ENCODE peak calls at places on chromosomes 3 and 15, in nine cellular contexts. T is epithelial cell of proximal tubule, U is cardiac muscle cell, I is lower lobe of right lung, E is hippocampal formation, F is NCI-H510A treated with DMSO at 0.1 percent for 48 hours, Q is sigmoid colon, Y is right atrium auricular region, D is anterior cingulate cortex. O is an unnamed sample.

GRCh38 chr3:156642750-156643728 is 31.4 kb upstream of the TIPARP start:
- DNase-seq in Q (no peak), Y (no peak), E (peak; percentile 38), U (peak; percentile 23), F (no peak), T (no peak), I (no peak), D (no peak), O (no peak)

GRCh38 chr15:73305331-73306211 is 63.2 kb downstream of the HCN4 start:
- DNase-seq in D (no peak), E (peak; percentile 45), F (peak; percentile 90), U (peak; percentile 86), Q (no peak), I (no peak), T (peak; percentile 20), Y (no peak), O (peak; percentile 68)

GRCh38 chr3:73364517-73364916 is 260.2 kb downstream of the PDZRN3 start:
- DNase-seq in I (no peak), D (no peak), T (no peak), E (no peak), U (no peak), Q (no peak), F (no peak), Y (no peak), O (no peak)

GRCh38 chr3:183680061-183680460 is 17.5 kb upstream of the YEATS2 start:
- DNase-seq in T (no peak), I (no peak), U (peak; percentile 14), F (no peak), Y (no peak), D (no peak), Q (no peak), E (no peak), O (no peak)

GRCh38 chr15:72534522-72534921 is 60.4 kb downstream of the ARIH1 start:
- DNase-seq in D (no peak), Q (no peak), U (no peak), T (no peak), F (no peak), I (no peak), E (no peak), Y (no peak), O (no peak)

GRCh38 chr3:190597291-190597690 is 83.4 kb downstream of the IL1RAP start:
- DNase-seq in U (peak; percentile 17), Y (no peak), E (no peak), Q (no peak), T (no peak), D (no peak), I (no peak), F (no peak), O (no peak)

GRCh38 chr15:40412095-40412759 is 6.6 kb downstream of the IVD start:
- DNase-seq in Y (no peak), D (no peak), Q (no peak), F (no peak), E (no peak), T (no peak), I (no peak), U (no peak), O (no peak)

GRCh38 chr15:93159892-93160398 is 70.9 kb upstream of the RGMA start:
- DNase-seq in T (no peak), E (no peak), U (no peak), F (no peak), Y (no peak), Q (no peak), I (no peak), D (no peak), O (no peak)

GRCh38 chr15:60804986-60805949 is 326.3 kb upstream of the ICE2 start:
- DNase-seq in T (peak; percentile 78), D (no peak), I (no peak), Y (peak; percentile 68), Q (no peak), F (no peak), E (no peak), U (peak; percentile 68), O (peak; percentile 37)

GRCh38 chr3:10169000-10169496 is 4.3 kb downstream of the IRAK2 start:
- DNase-seq in D (no peak), Y (no peak), I (no peak), Q (no peak), U (no peak), T (no peak), F (no peak), E (no peak), O (no peak)

GRCh38 chr3:112302061-112302830 is 8.2 kb upstream of the SLC9C1 start:
- DNase-seq in F (no peak), Q (no peak), D (no peak), Y (no peak), U (peak; percentile 76), T (no peak), E (no peak), I (no peak), O (no peak)

GRCh38 chr15:31801152-31801551 is 229.2 kb upstream of the CHRNA7 start:
- DNase-seq in Q (no peak), U (no peak), F (no peak), T (no peak), Y (peak; percentile 63), E (peak; percentile 21), I (peak; percentile 49), D (peak; percentile 59), O (no peak)

GRCh38 chr3:49469037-49469875 is 811 bp upstream of the DAG1 start:
- DNase-seq in I (peak; percentile 82), U (peak; percentile 83), E (peak; percentile 50), D (peak; percentile 22), F (peak; percentile 75), Y (peak; percentile 82), Q (peak; percentile 93), T (no peak), O (no peak)

GRCh38 chr3:158801200-158801599 is 654 bp upstream of the MFSD1 start:
- DNase-seq in D (no peak), T (peak; percentile 22), I (no peak), F (no peak), U (peak; percentile 34), Y (no peak), Q (peak; percentile 58), E (no peak), O (peak; percentile 9)

GRCh38 chr3:106263556-106263955 is 394.7 kb upstream of the CBLB start:
- DNase-seq in T (no peak), D (no peak), Q (no peak), U (peak; percentile 33), Y (no peak), I (no peak), F (no peak), E (no peak), O (no peak)

GRCh38 chr15:83380026-83380425 is 67.1 kb upstream of the SH3GL3 start:
- DNase-seq in Y (no peak), F (no peak), T (no peak), Q (no peak), I (no peak), D (no peak), E (no peak), U (no peak), O (no peak)

GRCh38 chr3:159605776-159606175 is 382.9 kb upstream of the IL12A start:
- DNase-seq in F (no peak), Q (no peak), U (no peak), T (no peak), I (no peak), Y (no peak), E (no peak), D (no peak), O (no peak)

GRCh38 chr3:148911597-148911996 is 46.5 kb downstream of the CPA3 start:
- DNase-seq in I (no peak), Q (no peak), D (no peak), E (no peak), F (no peak), T (no peak), U (no peak), Y (no peak), O (no peak)

GRCh38 chr3:4355401-4356224 is 52.4 kb downstream of the SETMAR start:
- DNase-seq in Q (no peak), F (no peak), U (no peak), Y (no peak), D (no peak), T (peak; percentile 59), I (no peak), E (no peak), O (no peak)

GRCh38 chr15:42084465-42085235 is 9.7 kb downstream of the PLA2G4D start:
- DNase-seq in I (peak; percentile 82), Y (peak; percentile 63), E (no peak), D (peak; percentile 39), U (peak; percentile 65), T (no peak), F (peak; percentile 51), Q (no peak), O (no peak)

GRCh38 chr15:52503788-52504496 is 24.7 kb downstream of the MYO5A start:
- DNase-seq in Q (no peak), E (no peak), T (no peak), I (no peak), Y (no peak), U (peak; percentile 14), D (no peak), F (no peak), O (no peak)

GRCh38 chr3:93961489-93961888 is 12.2 kb downstream of the PROS1 start:
- DNase-seq in Y (no peak), E (no peak), Q (no peak), F (no peak), D (no peak), U (no peak), T (no peak), I (no peak), O (no peak)

GRCh38 chr15:59686389-59686788 is 2.7 kb downstream of the BNIP2 start:
- DNase-seq in F (no peak), E (no peak), I (peak; percentile 58), Y (no peak), Q (no peak), D (no peak), U (no peak), T (no peak), O (no peak)

GRCh38 chr3:129624347-129625070 is 18.0 kb upstream of the PLXND1 start:
- DNase-seq in I (peak; percentile 58), D (no peak), F (no peak), T (no peak), E (no peak), U (peak; percentile 52), Q (peak; percentile 74), Y (no peak), O (no peak)

GRCh38 chr15:62277816-62278394 is 112.8 kb upstream of the C2CD4B start:
- DNase-seq in D (no peak), E (no peak), Q (no peak), Y (no peak), U (no peak), T (no peak), F (no peak), I (no peak), O (no peak)

GRCh38 chr15:82314769-82315518 is 34.3 kb downstream of the GOLGA6L10 start:
- DNase-seq in Q (peak; percentile 48), U (no peak), F (no peak), I (no peak), Y (no peak), E (no peak), D (no peak), T (no peak), O (no peak)

GRCh38 chr15:73050561-73051297 is 1.5 kb upstream of the NEO1 start:
- DNase-seq in D (no peak), F (no peak), Y (no peak), Q (no peak), T (no peak), U (no peak), I (no peak), E (no peak), O (no peak)

GRCh38 chr3:168248383-168249047 is 152.8 kb upstream of the GOLIM4 start:
- DNase-seq in D (peak; percentile 2), Q (no peak), E (no peak), U (peak; percentile 46), T (no peak), I (no peak), F (no peak), Y (no peak), O (no peak)

GRCh38 chr15:64807751-64808222 is 17.7 kb downstream of the PIF1 start:
- DNase-seq in D (no peak), T (no peak), Q (peak; percentile 74), I (no peak), F (no peak), U (no peak), Y (no peak), E (no peak), O (no peak)

GRCh38 chr3:46811615-46812236 is 51.5 kb downstream of the MYL3 start:
- DNase-seq in Q (no peak), T (no peak), I (peak; percentile 49), D (no peak), Y (no peak), F (peak; percentile 67), U (no peak), E (no peak), O (no peak)

GRCh38 chr3:121894191-121894990 is at the start of gene SLC15A2:
- DNase-seq in E (peak; percentile 53), I (peak; percentile 49), Y (no peak), U (peak; percentile 31), D (peak; percentile 9), F (no peak), T (no peak), Q (no peak), O (no peak)